ENCODE peak calls at places on chromosome 17, in four cellular contexts. One of them, this sample, is unnamed.

GRCh38 chr17:82978765-82979349 is 100.6 kb upstream of the METRNL start:
- DNase-seq in heart right ventricle: no peak
- DNase-seq in stomach: no peak
- DNase-seq in AG04450: no peak
- DNase-seq in this sample: no peak

GRCh38 chr17:34542700-34543336 is 36.6 kb upstream of the TMEM132E start:
- DNase-seq in heart right ventricle: peak; percentile 18
- DNase-seq in stomach: peak; percentile 27
- DNase-seq in AG04450: no peak
- DNase-seq in this sample: peak; percentile 7

GRCh38 chr17:55264640-55265298 is at the start of gene HLF:
- DNase-seq in heart right ventricle: peak; percentile 82
- DNase-seq in stomach: peak; percentile 81
- DNase-seq in AG04450: no peak
- DNase-seq in this sample: peak; percentile 22

GRCh38 chr17:28725660-28726395 is at the start of gene TLCD1:
- DNase-seq in heart right ventricle: peak; percentile 39
- DNase-seq in stomach: peak; percentile 73
- DNase-seq in AG04450: no peak
- DNase-seq in this sample: no peak

GRCh38 chr17:81553616-81554181 is 1.5 kb upstream of the FAAP100 start:
- DNase-seq in heart right ventricle: no peak
- DNase-seq in stomach: no peak
- DNase-seq in AG04450: peak; percentile 92
- DNase-seq in this sample: no peak

GRCh38 chr17:66957951-66958579 is 6.4 kb upstream of the CACNG4 start:
- DNase-seq in heart right ventricle: no peak
- DNase-seq in stomach: no peak
- DNase-seq in AG04450: no peak
- DNase-seq in this sample: no peak

GRCh38 chr17:9294661-9295210 is 273.4 kb downstream of the NTN1 start:
- DNase-seq in heart right ventricle: no peak
- DNase-seq in stomach: no peak
- DNase-seq in AG04450: no peak
- DNase-seq in this sample: no peak

GRCh38 chr17:21275579-21276339 is 8.8 kb upstream of the MAP2K3 start:
- DNase-seq in heart right ventricle: peak; percentile 94
- DNase-seq in stomach: peak; percentile 95
- DNase-seq in AG04450: no peak
- DNase-seq in this sample: peak; percentile 51

GRCh38 chr17:7573324-7574080 is 5.9 kb upstream of the CD68 start:
- DNase-seq in heart right ventricle: peak; percentile 94
- DNase-seq in stomach: peak; percentile 86
- DNase-seq in AG04450: peak; percentile 77
- DNase-seq in this sample: no peak

GRCh38 chr17:51391992-51392654 is 131.8 kb downstream of the UTP18 start:
- DNase-seq in heart right ventricle: no peak
- DNase-seq in stomach: no peak
- DNase-seq in AG04450: no peak
- DNase-seq in this sample: no peak

GRCh38 chr17:57375770-57376181 is 119.5 kb downstream of the MSI2 start:
- DNase-seq in heart right ventricle: no peak
- DNase-seq in stomach: no peak
- DNase-seq in AG04450: no peak
- DNase-seq in this sample: no peak

GRCh38 chr17:40451420-40451819 is 8.2 kb downstream of the IGFBP4 start:
- DNase-seq in heart right ventricle: peak; percentile 84
- DNase-seq in stomach: no peak
- DNase-seq in AG04450: peak; percentile 84
- DNase-seq in this sample: no peak
- H3K4me3 ChIP-seq in heart right ventricle: no peak overlapping the region
- H3K4me3 ChIP-seq in stomach: no peak overlapping the region
- H3K4me3 ChIP-seq in AG04450: no peak overlapping the region
- H3K4me3 ChIP-seq in this sample: no peak overlapping the region

DNA sequence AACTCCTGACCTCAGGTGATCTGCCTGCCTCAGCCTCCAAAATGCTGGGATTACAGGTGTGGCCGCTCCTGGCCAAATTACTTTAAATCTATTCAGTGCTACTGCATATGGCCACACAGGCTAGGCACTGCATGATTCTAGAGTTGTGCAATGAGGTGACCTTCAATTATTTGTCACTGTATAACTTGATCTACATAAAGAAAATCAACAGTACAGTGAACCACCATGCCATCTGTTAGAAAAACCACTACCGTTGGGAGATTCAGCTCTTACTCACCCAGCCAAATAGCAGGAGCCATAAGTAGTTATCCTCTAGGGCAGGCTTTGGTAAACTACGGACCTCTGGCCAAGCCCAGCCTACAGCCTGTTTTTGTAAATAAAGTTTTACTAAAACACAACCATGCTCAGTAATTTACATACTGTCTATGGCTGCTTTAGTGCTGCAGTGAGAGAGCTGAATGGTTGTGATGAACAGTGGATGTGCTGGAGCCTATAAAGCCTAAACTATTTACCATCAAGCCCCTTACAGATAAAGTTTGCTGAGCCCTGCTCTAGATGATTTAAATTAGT is 40.7 kb upstream of the TANC2 start:
- DNase-seq in heart right ventricle: no peak
- DNase-seq in stomach: no peak
- DNase-seq in AG04450: no peak
- DNase-seq in this sample: no peak
- H3K4me3 ChIP-seq in heart right ventricle: no peak overlapping the region
- H3K4me3 ChIP-seq in stomach: no peak overlapping the region
- H3K4me3 ChIP-seq in AG04450: no peak overlapping the region
- H3K4me3 ChIP-seq in this sample: no peak overlapping the region

GRCh38 chr17:47159315-47159714 is 29.8 kb downstream of the CDC27 start:
- DNase-seq in heart right ventricle: no peak
- DNase-seq in stomach: no peak
- DNase-seq in AG04450: no peak
- DNase-seq in this sample: no peak

GRCh38 chr17:47164263-47164662 is 24.8 kb downstream of the CDC27 start:
- DNase-seq in heart right ventricle: no peak
- DNase-seq in stomach: no peak
- DNase-seq in AG04450: no peak
- DNase-seq in this sample: no peak

GRCh38 chr17:47165137-47165536 is 24.0 kb downstream of the CDC27 start:
- DNase-seq in heart right ventricle: no peak
- DNase-seq in stomach: no peak
- DNase-seq in AG04450: no peak
- DNase-seq in this sample: no peak

DNA sequence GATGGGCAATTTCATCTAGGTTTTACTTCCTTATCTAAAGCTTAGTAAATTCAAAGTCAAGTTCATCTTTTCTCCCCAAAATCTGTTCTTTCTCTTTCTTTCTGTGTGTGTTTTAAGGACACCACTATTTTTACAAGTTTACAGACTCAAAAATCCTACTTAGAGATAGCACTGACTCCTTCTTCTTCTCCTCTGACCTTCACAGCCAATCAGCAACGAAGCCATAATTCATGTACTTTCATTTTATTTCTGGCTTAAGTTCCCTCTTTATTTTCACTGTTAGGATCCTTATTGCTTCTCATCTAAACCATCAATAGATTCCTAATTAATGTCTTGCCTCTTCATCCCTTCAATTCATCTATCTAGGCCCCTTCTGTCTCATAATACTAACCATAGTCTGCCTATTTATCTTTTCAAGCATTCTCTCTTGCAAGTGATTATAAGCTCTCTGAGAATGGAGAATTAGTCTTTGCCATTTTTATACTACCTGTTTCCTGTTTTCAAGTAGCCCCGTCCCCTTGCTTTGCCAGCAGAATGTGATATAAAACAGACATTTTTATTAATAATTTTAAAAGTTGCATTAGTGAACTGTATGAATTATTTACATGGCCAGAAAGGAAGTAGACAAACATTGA is 27.0 kb downstream of the CDC27 start:
- DNase-seq in heart right ventricle: no peak
- DNase-seq in stomach: no peak
- DNase-seq in AG04450: no peak
- DNase-seq in this sample: no peak
- H3K4me3 ChIP-seq in heart right ventricle: no peak overlapping the region
- H3K4me3 ChIP-seq in stomach: no peak overlapping the region
- H3K4me3 ChIP-seq in AG04450: no peak overlapping the region
- H3K4me3 ChIP-seq in this sample: no peak overlapping the region

GRCh38 chr17:18230288-18231141 is 5.1 kb downstream of the LLGL1 start:
- DNase-seq in heart right ventricle: no peak
- DNase-seq in stomach: no peak
- DNase-seq in AG04450: no peak
- DNase-seq in this sample: no peak
- H3K4me3 ChIP-seq in heart right ventricle: no peak overlapping the region
- H3K4me3 ChIP-seq in stomach: no peak overlapping the region
- H3K4me3 ChIP-seq in AG04450: no peak overlapping the region
- H3K4me3 ChIP-seq in this sample: no peak overlapping the region

This sample was measured in GM12864.